ENCODE peak calls at places on chromosomes 5 and 9, in six cellular contexts. E is SK-N-SH, C is ovary, V is A673, F is heart left ventricle, T is MM.1S. W is an unnamed sample. For H3K4me1, the result is how much of the 10 kb centered on the place peaks cover.

GRCh38 chr9:99720455-99721050 is 101.1 kb upstream of the NR4A3 start:
- DNase-seq in V (no peak), T (peak), C (no peak), E (no peak), F (no peak), W (peak)

GRCh38 chr9:122392284-122392683 is 21.5 kb downstream of the PTGS1 start:
- DNase-seq in E (no peak), T (no peak), F (no peak), V (no peak), C (no peak), W (no peak)

GRCh38 chr9:98097836-98098235 is 21.2 kb downstream of the TRIM14 start:
- DNase-seq in T (peak), V (no peak), C (no peak), F (no peak), E (no peak), W (peak)

GRCh38 chr5:169164481-169164925 is 136.4 kb downstream of the SLIT3 start:
- DNase-seq in V (no peak), T (no peak), E (no peak), C (no peak), F (peak), W (no peak)

GRCh38 chr9:121559183-121559582 is 59.5 kb upstream of the GGTA1 start:
- DNase-seq in V (no peak), E (no peak), C (no peak), F (no peak), T (no peak), W (no peak)

GRCh38 chr5:31098811-31099210 is 94.7 kb upstream of the CDH6 start:
- DNase-seq in V (no peak), E (no peak), T (no peak), C (no peak), F (no peak), W (no peak)

GRCh38 chr9:112308576-112308975 is 24.8 kb downstream of the PTBP3 start:
- DNase-seq in F (no peak), E (no peak), C (no peak), V (peak), T (no peak), W (no peak)

GRCh38 chr5:151406322-151406947 is 41.0 kb upstream of the SLC36A1 start:
- DNase-seq in F (no peak), C (no peak), E (no peak), T (peak), V (no peak), W (no peak)

GRCh38 chr5:96734871-96735325 is 72.7 kb downstream of the CAST start:
- DNase-seq in C (no peak), V (no peak), E (no peak), T (no peak), F (no peak), W (no peak)

GRCh38 chr5:90590-91547 is 1.1 kb upstream of the PLEKHG4B start:
- DNase-seq in C (no peak), F (no peak), T (no peak), E (no peak), V (peak), W (no peak)

GRCh38 chr9:126419475-126419874 is 92.8 kb downstream of the MVB12B start:
- DNase-seq in C (no peak), T (peak), E (no peak), F (peak), V (no peak), W (no peak)

GRCh38 chr5:67363195-67363594 is 166.6 kb upstream of the CD180 start:
- DNase-seq in F (no peak), C (no peak), E (no peak), V (no peak), T (no peak), W (no peak)

GRCh38 chr5:171498166-171498565 is 78.7 kb downstream of the FGF18 start:
- DNase-seq in V (no peak), T (no peak), C (no peak), E (no peak), F (no peak), W (no peak)

GRCh38 chr5:123549256-123549904 is 37.4 kb downstream of the CSNK1G3 start:
- DNase-seq in E (no peak), C (no peak), V (no peak), T (peak), F (no peak), W (peak)

GRCh38 chr5:127210082-127210481 is 80.5 kb upstream of the MEGF10 start:
- DNase-seq in T (no peak), E (no peak), F (no peak), C (no peak), V (no peak), W (no peak)

GRCh38 chr9:112831281-112831851 is 59.3 kb downstream of the SLC46A2 start:
- DNase-seq in F (peak), C (no peak), E (no peak), V (no peak), T (no peak), W (no peak)

GRCh38 chr5:95771892-95772291 is 40.8 kb downstream of the RHOBTB3 start:
- DNase-seq in T (no peak), E (no peak), V (no peak), C (no peak), F (no peak), W (no peak)

GRCh38 chr5:138949988-138950387 is 74.9 kb upstream of the LRRTM2 start:
- DNase-seq in T (no peak), V (no peak), E (peak), C (no peak), F (no peak), W (no peak)

GRCh38 chr5:162474239-162474638 is 406.7 kb downstream of the GABRG2 start:
- DNase-seq in T (no peak), F (no peak), V (no peak), C (no peak), E (no peak), W (no peak)

GRCh38 chr9:93023521-93023815 is 35.0 kb upstream of the SUSD3 start:
- DNase-seq in F (no peak), T (no peak), V (no peak), C (no peak), E (no peak), W (no peak)

GRCh38 chr5:67202830-67203229 is 6.2 kb upstream of the CD180 start:
- DNase-seq in E (no peak), F (no peak), T (no peak), V (no peak), C (no peak), W (no peak)

DNA sequence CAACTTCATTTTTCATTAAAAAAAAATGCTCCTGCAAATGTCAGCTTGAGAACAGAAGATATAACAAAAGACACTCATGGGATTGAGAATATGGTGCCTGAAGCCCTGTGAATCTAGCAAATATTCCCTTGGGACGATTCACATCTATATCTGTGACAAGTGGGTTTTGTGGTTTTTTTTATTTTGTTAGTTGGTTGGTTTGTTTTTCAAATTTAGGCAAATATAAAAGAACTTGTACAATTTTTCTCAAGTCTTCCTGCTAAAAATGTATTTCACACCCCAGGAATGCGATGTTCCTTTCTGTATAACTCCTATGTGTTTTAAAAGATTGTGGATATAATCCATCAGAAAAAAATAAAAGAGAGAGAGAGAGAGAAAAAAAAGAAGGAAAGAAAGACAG is 1061.8 kb upstream of the ARRDC3 start:
- DNase-seq in C (no peak), E (no peak), T (no peak), V (no peak), F (no peak), W (no peak)
- H3K4me1 ChIP-seq in C (under half), E (under half), T (under half), V (under half), F (under half), W (under half)

DNA sequence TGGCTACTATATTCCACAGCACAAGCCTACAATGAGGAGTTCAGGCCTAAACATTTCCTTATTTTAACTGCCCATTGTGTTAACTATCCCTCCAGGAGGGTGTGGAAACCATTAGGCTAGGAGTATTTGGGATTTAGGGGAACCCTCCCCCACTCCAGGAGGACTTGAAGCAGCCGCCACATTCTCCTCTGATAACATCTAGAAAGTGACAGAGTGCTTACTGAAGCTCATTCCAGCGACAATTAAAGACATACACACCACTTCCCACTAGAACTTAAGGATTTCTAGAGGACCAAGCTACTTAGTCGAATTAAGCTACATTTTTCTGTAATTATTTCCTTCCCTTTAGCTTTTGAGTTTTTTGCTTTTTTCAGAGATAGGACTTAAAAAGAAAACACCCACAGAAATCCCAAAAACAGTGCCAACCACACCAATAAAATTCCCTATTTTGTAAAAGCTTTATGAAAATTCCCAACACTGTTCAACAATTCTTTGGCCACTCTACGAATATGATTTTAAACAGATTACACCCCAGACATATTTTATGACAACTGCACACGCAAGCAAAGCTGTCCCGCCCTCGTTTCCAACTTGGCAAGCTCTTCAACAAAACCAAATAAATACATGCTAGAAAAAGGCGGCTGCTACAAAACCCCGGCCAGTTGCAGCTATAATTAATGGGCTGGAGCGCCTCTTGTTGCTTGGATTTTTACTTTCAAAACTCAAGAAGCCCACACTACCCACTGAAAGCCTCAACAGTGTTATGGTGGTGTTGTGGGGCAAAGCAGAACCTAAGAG is 4.6 kb downstream of the ROR2 start:
- DNase-seq in C (peak), T (no peak), V (peak), F (no peak), E (peak), W (no peak)
- H3K4me3 ChIP-seq in C (no peak), T (no peak), V (peak), F (no peak), E (no peak), W (no peak)

GRCh38 chr5:159049844-159050318 is 49.8 kb downstream of the EBF1 start:
- DNase-seq in F (no peak), C (no peak), T (no peak), E (peak), V (peak), W (no peak)

GRCh38 chr5:159048298-159048697 is 51.4 kb downstream of the EBF1 start:
- DNase-seq in C (no peak), V (no peak), T (no peak), E (no peak), F (no peak), W (no peak)

GRCh38 chr5:159052282-159053011 is 47.3 kb downstream of the EBF1 start:
- DNase-seq in F (no peak), V (no peak), E (no peak), T (no peak), C (no peak), W (no peak)

GRCh38 chr5:159051431-159052281 is 48.1 kb downstream of the EBF1 start:
- DNase-seq in C (peak), T (no peak), F (peak), V (peak), E (no peak), W (no peak)

DNA sequence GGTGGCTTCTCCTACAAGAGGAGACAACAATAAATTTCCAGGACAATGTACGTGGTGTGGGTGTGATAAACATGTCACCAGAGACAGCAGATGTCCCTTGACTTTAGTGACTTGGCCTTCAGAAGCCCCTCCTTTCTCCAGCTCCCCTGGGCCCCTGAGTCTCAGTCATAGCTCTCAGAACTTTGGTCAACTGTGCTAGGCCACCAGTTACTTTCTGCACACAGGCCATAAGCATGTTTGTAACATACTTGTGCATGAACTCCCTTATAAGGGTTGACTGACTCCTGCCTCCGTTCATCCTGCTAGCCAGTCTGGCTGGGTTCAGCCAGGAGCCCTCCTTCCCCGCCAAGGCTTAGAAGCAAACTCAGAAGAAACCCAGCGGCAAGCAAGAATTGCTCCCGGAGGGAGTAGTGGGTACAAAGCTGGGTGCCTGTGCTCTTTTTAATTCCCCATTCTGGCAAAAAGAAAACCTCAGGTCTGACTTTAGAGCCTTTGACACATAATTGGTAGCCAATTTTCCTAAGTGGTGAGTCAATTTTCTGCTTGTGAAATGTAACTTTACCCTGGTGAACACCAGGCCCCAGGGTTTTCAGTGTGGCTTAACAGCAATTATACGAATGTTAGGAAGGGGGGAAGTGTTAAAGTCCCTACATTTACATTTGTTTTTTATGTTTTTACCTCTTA is 49.2 kb downstream of the EBF1 start:
- DNase-seq in F (peak), V (peak), T (no peak), C (peak), E (no peak), W (no peak)
- H3K27ac ChIP-seq in F (peak), V (no peak), T (no peak), C (peak), E (no peak), W (no peak)

GRCh38 chr9:107737987-107738743 is 248.6 kb upstream of the KLF4 start:
- DNase-seq in V (no peak), E (no peak), C (peak), F (peak), T (no peak), W (no peak)
- H3K4me1 ChIP-seq in V (under half), E (under half), C (under half), F (under half), T (under half), W (under half)

GRCh38 chr9:32843295-32843694 is 60.0 kb downstream of the TMEM215 start:
- DNase-seq in C (no peak), F (no peak), E (no peak), V (no peak), T (no peak), W (no peak)
- H3K4me3 ChIP-seq in C (no peak), F (no peak), E (no peak), V (no peak), T (no peak), W (no peak)

GRCh38 chr5:146048994-146049703 is 56.2 kb downstream of the PLAC8L1 start:
- DNase-seq in V (peak), T (peak), C (no peak), F (peak), E (peak), W (no peak)

GRCh38 chr5:146047396-146047795 is 58.0 kb downstream of the PLAC8L1 start:
- DNase-seq in C (no peak), T (peak), V (peak), F (no peak), E (no peak), W (no peak)

GRCh38 chr5:146051678-146052077 is 53.7 kb downstream of the PLAC8L1 start:
- DNase-seq in E (no peak), V (no peak), C (no peak), T (no peak), F (no peak), W (no peak)

GRCh38 chr5:146050061-146050460 is 55.3 kb downstream of the PLAC8L1 start:
- DNase-seq in T (no peak), E (no peak), V (no peak), C (no peak), F (no peak), W (no peak)

GRCh38 chr5:146049704-146050026 is 55.7 kb downstream of the PLAC8L1 start:
- DNase-seq in V (no peak), E (no peak), F (no peak), C (no peak), T (no peak), W (no peak)
- H3K27ac ChIP-seq in V (peak), E (no peak), F (no peak), C (no peak), T (no peak), W (no peak)

GRCh38 chr5:80242849-80243248 is 13.0 kb downstream of the SERINC5 start:
- DNase-seq in V (no peak), E (no peak), F (no peak), C (no peak), T (no peak), W (no peak)

GRCh38 chr5:80245986-80246781 is 9.7 kb downstream of the SERINC5 start:
- DNase-seq in T (peak), F (no peak), E (no peak), V (no peak), C (no peak), W (no peak)

GRCh38 chr5:80240368-80240986 is 15.4 kb downstream of the SERINC5 start:
- DNase-seq in C (no peak), F (no peak), T (no peak), E (no peak), V (no peak), W (no peak)

GRCh38 chr5:80246995-80247729 is 8.7 kb downstream of the SERINC5 start:
- DNase-seq in T (peak), F (peak), V (peak), C (no peak), E (peak), W (no peak)

GRCh38 chr5:80243567-80243966 is 12.3 kb downstream of the SERINC5 start:
- DNase-seq in F (no peak), C (no peak), E (no peak), V (no peak), T (no peak), W (no peak)
- H3K4me1 ChIP-seq in F (half or more), C (under half), E (under half), V (under half), T (under half), W (half or more)

W was measured in naive thymus-derived CD4-positive, alpha-beta T cell.